ENCODE peak calls at places on chromosome 19, in four cellular contexts. L is fibroblast of lung, G is DND-41, W is hepatocyte. V is an unnamed sample. For H3K36me3, the result is how much of the 10 kb centered on the place peaks cover.

GRCh38 chr19:5880604-5881078 is 10.3 kb upstream of the FUT5 start:
- DNase-seq in L (peak), G (no peak), W (peak), V (no peak)

GRCh38 chr19:41325947-41326706 is 16.2 kb downstream of the CCDC97 start:
- DNase-seq in L (peak), G (no peak), W (peak), V (no peak)

GRCh38 chr19:24000656-24001055 is 86.0 kb downstream of the ZNF726 start:
- DNase-seq in L (no peak), G (no peak), W (no peak), V (no peak)

GRCh38 chr19:18348171-18348570 is 7.8 kb downstream of the PGPEP1 start:
- DNase-seq in L (no peak), G (no peak), W (no peak), V (no peak)

GRCh38 chr19:19554074-19555023 is 16.3 kb downstream of the CILP2 start:
- DNase-seq in L (peak), G (peak), W (peak), V (no peak)

GRCh38 chr19:49161987-49162386 is 4.4 kb downstream of the TRPM4 start:
- DNase-seq in L (no peak), G (no peak), W (no peak), V (no peak)

GRCh38 chr19:39246951-39247669 is 1.5 kb downstream of the IFNL4 start:
- DNase-seq in L (no peak), G (no peak), W (no peak), V (no peak)

GRCh38 chr19:41307090-41307875 is 2.7 kb upstream of the CCDC97 start:
- DNase-seq in L (no peak), G (peak), W (no peak), V (no peak)

GRCh38 chr19:37329686-37330085 is 41.2 kb upstream of the ZNF527 start:
- DNase-seq in L (no peak), G (no peak), W (no peak), V (no peak)

GRCh38 chr19:6800991-6801396 is 28.5 kb downstream of the VAV1 start:
- DNase-seq in L (no peak), G (no peak), W (no peak), V (peak)

GRCh38 chr19:39128511-39129079 is 3.0 kb downstream of the PAK4 start:
- DNase-seq in L (no peak), G (no peak), W (peak), V (no peak)

GRCh38 chr19:28705008-28705407 is 507.9 kb downstream of the UQCRFS1 start:
- DNase-seq in L (peak), G (no peak), W (peak), V (no peak)

GRCh38 chr19:32068805-32069204 is 276.6 kb upstream of the ZNF507 start:
- DNase-seq in L (no peak), G (no peak), W (no peak), V (no peak)

GRCh38 chr19:38394488-38394887 is 6.0 kb downstream of the SPRED3 start:
- DNase-seq in L (peak), G (no peak), W (peak), V (no peak)

GRCh38 chr19:7961930-7962626 is 18.6 kb upstream of the TIMM44 start:
- DNase-seq in L (no peak), G (no peak), W (no peak), V (no peak)

GRCh38 chr19:38989066-38989605 is 13.6 kb upstream of the FBXO17 start:
- DNase-seq in L (peak), G (no peak), W (peak), V (no peak)

GRCh38 chr19:8079988-8080387 is 27.4 kb downstream of the CCL25 start:
- DNase-seq in L (no peak), G (no peak), W (no peak), V (no peak)

GRCh38 chr19:41575998-41576397 is at the start of gene CEACAM21:
- DNase-seq in L (no peak), G (peak), W (no peak), V (no peak)

GRCh38 chr19:17234911-17235617 is 9.0 kb downstream of the OCEL1 start:
- DNase-seq in L (peak), G (peak), W (no peak), V (no peak)

GRCh38 chr19:53157601-53158000 is 1.3 kb downstream of the ZNF347 start:
- DNase-seq in L (no peak), G (no peak), W (peak), V (no peak)

GRCh38 chr19:55116232-55117062 is 990 bp downstream of the PPP1R12C start:
- DNase-seq in L (peak), G (peak), W (peak), V (no peak)

GRCh38 chr19:36139473-36140288 is at the start of gene CAPNS1:
- DNase-seq in L (peak), G (peak), W (peak), V (peak)

GRCh38 chr19:51564791-51565190 is 6.3 kb upstream of the ZNF175 start:
- DNase-seq in L (no peak), G (no peak), W (no peak), V (no peak)

GRCh38 chr19:11383706-11384048 is 437 bp downstream of the EPOR start:
- DNase-seq in L (no peak), G (no peak), W (no peak), V (no peak)
- H3K4me2 ChIP-seq in L (peak), G (no peak), W (peak), V (peak)

GRCh38 chr19:1526979-1527649 is 3.2 kb downstream of the PLK5 start:
- DNase-seq in L (no peak), G (no peak), W (no peak), V (no peak)

GRCh38 chr19:1526066-1526778 is 2.3 kb downstream of the PLK5 start:
- DNase-seq in L (no peak), G (no peak), W (no peak), V (no peak)

GRCh38 chr19:1529430-1529816 is 5.5 kb downstream of the PLK5 start:
- DNase-seq in L (no peak), G (no peak), W (no peak), V (no peak)

GRCh38 chr19:1528596-1529429 is 4.9 kb downstream of the PLK5 start:
- DNase-seq in L (no peak), G (no peak), W (peak), V (no peak)

DNA sequence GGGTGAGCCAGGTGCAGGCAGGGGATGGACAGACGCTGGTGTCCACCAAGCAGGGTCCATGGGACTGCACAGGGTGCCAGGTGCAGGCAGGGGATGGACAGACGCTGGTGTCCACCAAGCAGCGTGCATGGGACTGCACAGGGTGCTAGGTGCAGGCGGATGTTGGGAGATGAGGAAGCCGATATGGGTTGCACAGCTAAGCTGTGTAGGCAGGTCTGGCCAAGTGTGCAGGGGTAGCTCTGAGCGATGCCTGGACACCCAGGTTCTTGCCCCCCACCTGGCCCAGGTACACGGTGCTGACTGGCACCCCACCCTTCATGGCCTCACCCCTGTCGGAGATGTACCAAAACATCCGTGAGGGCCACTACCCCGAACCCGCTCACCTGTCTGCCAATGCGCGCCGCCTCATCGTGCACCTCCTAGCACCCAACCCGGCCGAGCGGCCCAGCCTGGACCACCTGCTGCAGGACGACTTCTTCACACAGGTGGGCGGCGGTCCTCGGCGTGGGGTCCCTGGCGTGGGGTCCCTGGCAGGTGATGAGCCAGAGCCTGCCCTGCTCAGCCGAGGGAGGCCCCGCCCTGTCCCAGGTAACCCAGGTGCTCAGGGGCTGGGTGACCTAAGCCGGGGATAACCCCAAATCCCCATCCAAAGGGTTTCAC is 3.9 kb downstream of the PLK5 start:
- DNase-seq in L (no peak), G (no peak), W (peak), V (no peak)
- H3K36me3 ChIP-seq in L (under half), G (under half), W (under half), V (under half)

GRCh38 chr19:46813570-46814358 is 25.4 kb upstream of the SLC1A5 start:
- DNase-seq in L (peak), G (no peak), W (no peak), V (no peak)

GRCh38 chr19:46815833-46816627 is 27.6 kb upstream of the SLC1A5 start:
- DNase-seq in L (no peak), G (no peak), W (no peak), V (peak)

GRCh38 chr19:46823049-46823448 is 27.6 kb downstream of the AP2S1 start:
- DNase-seq in L (no peak), G (no peak), W (no peak), V (no peak)

GRCh38 chr19:46821512-46822359 is 28.9 kb downstream of the AP2S1 start:
- DNase-seq in L (no peak), G (peak), W (peak), V (no peak)

DNA sequence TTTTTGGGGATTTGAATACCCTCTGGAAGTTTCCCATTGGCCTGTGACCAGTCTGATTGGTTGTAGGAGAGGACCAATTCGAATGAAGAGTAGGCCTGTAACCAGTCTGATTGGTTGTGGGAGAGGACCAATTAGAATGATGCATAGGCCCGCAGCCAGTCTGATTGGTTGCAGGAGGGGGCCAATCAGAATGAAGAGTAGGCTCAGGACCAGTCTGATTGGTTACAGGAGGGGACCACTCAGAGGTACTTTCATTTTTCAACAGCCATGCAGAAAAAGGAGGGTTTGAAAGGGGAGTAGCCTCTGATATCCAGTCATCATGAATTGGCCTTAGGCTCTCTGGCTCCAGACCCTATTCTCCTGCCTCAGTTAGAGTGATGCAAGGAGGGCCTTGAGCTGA is 30.4 kb upstream of the SLC1A5 start:
- DNase-seq in L (peak), G (peak), W (no peak), V (no peak)
- H3K4me2 ChIP-seq in L (no peak), G (no peak), W (no peak), V (no peak)

GRCh38 chr19:2114218-2114617 is 17.5 kb downstream of the IZUMO4 start:
- DNase-seq in L (no peak), G (no peak), W (no peak), V (no peak)

GRCh38 chr19:2113436-2114211 is 16.9 kb downstream of the IZUMO4 start:
- DNase-seq in L (no peak), G (no peak), W (no peak), V (no peak)

GRCh38 chr19:2115911-2116426 is 19.3 kb downstream of the IZUMO4 start:
- DNase-seq in L (no peak), G (no peak), W (no peak), V (no peak)

GRCh38 chr19:2115324-2115723 is 18.6 kb downstream of the IZUMO4 start:
- DNase-seq in L (no peak), G (no peak), W (no peak), V (no peak)

DNA sequence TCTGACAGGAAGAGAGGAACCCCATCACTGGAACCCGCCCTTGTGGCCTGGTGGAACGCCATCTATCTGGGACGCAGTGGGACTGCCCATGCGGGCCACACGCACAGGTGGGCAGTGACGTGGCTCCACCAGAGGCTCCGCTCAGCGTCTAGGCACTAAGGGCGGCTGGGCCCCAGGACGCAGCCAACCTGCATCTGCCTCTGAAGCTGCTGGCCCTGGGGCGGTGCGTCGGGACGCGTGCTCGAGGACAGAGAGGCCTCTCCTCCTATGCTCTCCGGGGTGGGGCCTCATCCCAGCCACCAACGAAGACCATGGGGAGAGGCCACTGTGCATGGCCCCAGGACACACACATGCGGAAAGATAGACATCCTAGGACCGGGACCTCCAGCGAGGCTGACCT is 18.1 kb downstream of the IZUMO4 start:
- DNase-seq in L (no peak), G (no peak), W (no peak), V (no peak)
- H3K36me3 ChIP-seq in L (half or more), G (half or more), W (under half), V (under half)

DNA sequence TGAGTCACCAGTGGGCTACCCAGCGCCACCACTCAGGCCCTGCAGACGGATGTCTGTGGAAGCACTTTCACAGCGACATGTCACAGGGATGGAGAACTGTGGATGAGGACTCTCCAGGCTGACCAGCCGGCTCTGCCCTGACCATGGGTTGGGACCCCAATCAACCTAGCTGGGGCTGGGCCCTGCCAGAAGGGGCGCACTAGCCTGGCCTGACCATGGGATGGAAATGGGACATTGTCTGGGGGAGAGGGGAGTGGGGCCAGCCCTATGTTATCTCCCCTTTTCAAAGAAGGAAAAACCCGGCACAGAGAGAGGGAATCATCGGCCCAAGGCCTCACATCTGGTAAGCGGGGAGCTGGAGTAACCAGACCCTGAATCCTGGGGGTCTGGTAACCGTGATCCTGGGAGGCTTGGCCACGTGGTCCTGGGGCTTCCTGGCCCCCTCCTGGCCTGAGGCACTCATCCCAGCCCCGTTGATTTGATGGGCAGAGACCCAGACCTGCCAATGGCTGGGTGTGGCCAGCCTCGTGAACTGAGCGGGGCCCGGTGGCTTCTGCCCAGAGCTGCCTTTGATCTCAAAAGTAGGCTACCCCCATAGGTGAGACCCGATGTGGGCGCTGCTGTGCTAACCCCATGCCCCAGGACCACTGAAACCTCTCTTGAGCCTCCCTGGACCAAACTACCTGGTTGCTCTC is 11.2 kb upstream of the SLC7A10 start:
- DNase-seq in L (no peak), G (no peak), W (no peak), V (no peak)
- H3K4me2 ChIP-seq in L (no peak), G (no peak), W (no peak), V (no peak)

V was measured in HCT116.